ENCODE peak calls at places on chromosome 13, in seven cellular contexts. Y, F, G, R, Z, P and Q are unnamed samples. For H3K4me1 and H3K36me3, the result is how much of the 10 kb centered on the place peaks cover.

GRCh38 chr13:24614306-24615080 is 65.7 kb upstream of the ATP12A start:
- DNase-seq in Y (no peak), F (no peak), G (no peak), R (no peak), Z (no peak), P (no peak), Q (no peak)

GRCh38 chr13:48072304-48072703 is 22.6 kb downstream of the MED4 start:
- DNase-seq in Y (no peak), F (no peak), G (no peak), R (no peak), Z (no peak), P (no peak), Q (no peak)

GRCh38 chr13:103663996-103664395 is 597.8 kb upstream of the SLC10A2 start:
- DNase-seq in Y (no peak), F (no peak), G (no peak), R (no peak), Z (no peak), P (no peak), Q (peak)

GRCh38 chr13:112740502-112741131 is 50.8 kb downstream of the ATP11A start:
- DNase-seq in Y (peak), F (no peak), G (no peak), R (no peak), Z (peak), P (peak), Q (no peak)

GRCh38 chr13:80783926-80784325 is 443.0 kb upstream of the SPRY2 start:
- DNase-seq in Y (no peak), F (no peak), G (no peak), R (no peak), Z (peak), P (no peak), Q (no peak)

GRCh38 chr13:63163903-63164302 is 1748.3 kb upstream of the PCDH20 start:
- DNase-seq in Y (no peak), F (no peak), G (no peak), R (no peak), Z (no peak), P (no peak), Q (no peak)

GRCh38 chr13:80342541-80343371 is 1.8 kb upstream of the SPRY2 start:
- DNase-seq in Y (peak), F (peak), G (peak), R (no peak), Z (peak), P (peak), Q (peak)

GRCh38 chr13:76937416-76937815 is 10.9 kb upstream of the ACOD1 start:
- DNase-seq in Y (no peak), F (no peak), G (no peak), R (no peak), Z (peak), P (no peak), Q (peak)

GRCh38 chr13:86906458-86906857 is 764.7 kb upstream of the SLITRK5 start:
- DNase-seq in Y (no peak), F (no peak), G (no peak), R (no peak), Z (peak), P (no peak), Q (no peak)

GRCh38 chr13:74867460-74867859 is 614.5 kb downstream of the TBC1D4 start:
- DNase-seq in Y (no peak), F (no peak), G (no peak), R (no peak), Z (peak), P (no peak), Q (peak)

GRCh38 chr13:108618233-108618632 is 11.2 kb upstream of the MYO16 start:
- DNase-seq in Y (no peak), F (no peak), G (no peak), R (no peak), Z (no peak), P (no peak), Q (no peak)

GRCh38 chr13:46179576-46180368 is 2.2 kb downstream of the LCP1 start:
- DNase-seq in Y (peak), F (peak), G (no peak), R (peak), Z (no peak), P (peak), Q (no peak)

GRCh38 chr13:108368240-108368898 is 98.9 kb downstream of the TNFSF13B start:
- DNase-seq in Y (no peak), F (no peak), G (no peak), R (no peak), Z (no peak), P (no peak), Q (no peak)

GRCh38 chr13:46211116-46211515 is 612 bp upstream of the LRRC63 start:
- DNase-seq in Y (no peak), F (peak), G (no peak), R (no peak), Z (no peak), P (no peak), Q (peak)

GRCh38 chr13:76709851-76710250 is 176.4 kb downstream of the KCTD12 start:
- DNase-seq in Y (no peak), F (no peak), G (no peak), R (no peak), Z (peak), P (no peak), Q (no peak)

GRCh38 chr13:28322256-28322895 is 172.6 kb downstream of the FLT1 start:
- DNase-seq in Y (no peak), F (no peak), G (no peak), R (no peak), Z (peak), P (no peak), Q (peak)

GRCh38 chr13:29196409-29197074 is 376.4 kb downstream of the MTUS2 start:
- DNase-seq in Y (no peak), F (no peak), G (no peak), R (no peak), Z (no peak), P (no peak), Q (no peak)

GRCh38 chr13:109163052-109163413 is 533.6 kb downstream of the MYO16 start:
- DNase-seq in Y (no peak), F (no peak), G (no peak), R (no peak), Z (no peak), P (no peak), Q (no peak)

GRCh38 chr13:112729408-112729807 is 39.6 kb downstream of the ATP11A start:
- DNase-seq in Y (peak), F (no peak), G (no peak), R (no peak), Z (no peak), P (no peak), Q (no peak)

GRCh38 chr13:60642552-60642951 is 245.5 kb downstream of the TDRD3 start:
- DNase-seq in Y (no peak), F (no peak), G (no peak), R (no peak), Z (no peak), P (no peak), Q (peak)

GRCh38 chr13:29575098-29575497 is 20.4 kb downstream of the SLC7A1 start:
- DNase-seq in Y (no peak), F (no peak), G (no peak), R (no peak), Z (no peak), P (no peak), Q (no peak)

GRCh38 chr13:38630780-38631179 is 56.1 kb upstream of the FREM2 start:
- DNase-seq in Y (no peak), F (no peak), G (no peak), R (no peak), Z (peak), P (no peak), Q (no peak)

GRCh38 chr13:72186730-72187422 is 319.9 kb upstream of the DACH1 start:
- DNase-seq in Y (no peak), F (no peak), G (no peak), R (no peak), Z (no peak), P (peak), Q (peak)

GRCh38 chr13:65063753-65064152 is 2166.4 kb downstream of the PCDH9 start:
- DNase-seq in Y (no peak), F (no peak), G (no peak), R (no peak), Z (peak), P (no peak), Q (peak)

GRCh38 chr13:110774051-110774450 is 60.6 kb downstream of the ING1 start:
- DNase-seq in Y (no peak), F (no peak), G (no peak), R (no peak), Z (no peak), P (no peak), Q (no peak)

GRCh38 chr13:63680704-63681103 is 2265.1 kb upstream of the PCDH20 start:
- DNase-seq in Y (no peak), F (no peak), G (no peak), R (no peak), Z (no peak), P (no peak), Q (no peak)

GRCh38 chr13:109000207-109000606 is 370.8 kb downstream of the MYO16 start:
- DNase-seq in Y (no peak), F (no peak), G (no peak), R (no peak), Z (no peak), P (no peak), Q (no peak)

GRCh38 chr13:81540777-81541176 is 1199.9 kb upstream of the SPRY2 start:
- DNase-seq in Y (no peak), F (no peak), G (no peak), R (no peak), Z (no peak), P (no peak), Q (peak)

GRCh38 chr13:32430018-32430747 is 2.3 kb upstream of the N4BP2L1 start:
- DNase-seq in Y (no peak), F (no peak), G (no peak), R (no peak), Z (no peak), P (no peak), Q (no peak)

GRCh38 chr13:97241761-97242160 is 19.6 kb downstream of the MBNL2 start:
- DNase-seq in Y (no peak), F (no peak), G (no peak), R (no peak), Z (no peak), P (no peak), Q (no peak)
- H3K4me1 ChIP-seq in Y (half or more), F (under half), G (under half), R (half or more), Z (under half), P (half or more), Q (under half)

DNA sequence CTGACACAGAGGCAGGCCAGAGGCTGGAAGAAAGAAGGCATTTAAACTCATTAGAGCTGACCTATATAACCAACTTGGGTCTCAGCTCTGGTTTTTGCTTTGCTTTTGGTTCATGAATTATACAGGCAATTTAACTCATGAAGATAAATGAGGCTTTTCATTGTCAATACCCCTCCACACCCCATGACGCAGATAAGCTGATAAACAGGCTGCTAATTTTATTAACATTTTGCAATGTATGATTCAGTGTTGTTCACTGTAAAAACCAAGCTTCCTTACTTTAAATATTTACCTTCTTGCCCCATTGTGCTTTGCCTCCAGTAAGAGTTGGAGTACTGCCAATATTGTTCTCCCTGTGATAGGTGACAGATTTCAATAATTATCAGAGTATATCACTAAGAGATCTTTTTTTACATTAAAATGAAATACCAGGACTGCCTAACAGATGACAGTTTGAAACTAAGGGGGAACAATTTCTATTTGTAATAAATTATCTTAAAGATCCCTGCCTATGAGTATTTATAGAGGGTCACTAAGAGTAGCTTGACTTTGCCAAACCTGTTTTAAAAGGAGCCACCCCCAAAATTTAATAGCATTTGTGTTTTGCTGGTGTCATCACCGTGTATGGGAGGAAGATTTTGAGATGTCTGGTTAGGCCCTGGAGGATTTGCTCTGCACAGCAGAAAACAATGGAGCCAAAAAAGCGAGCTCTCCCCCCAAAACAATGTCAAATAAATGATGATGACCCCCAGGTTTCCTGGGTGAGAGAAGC is 472.7 kb upstream of the NBEA start:
- DNase-seq in Y (no peak), F (no peak), G (no peak), R (no peak), Z (peak), P (no peak), Q (peak)
- H3K36me3 ChIP-seq in Y (under half), F (under half), G (under half), R (under half), Z (under half), P (under half), Q (under half)

GRCh38 chr13:106524108-106524507 is 11.4 kb downstream of the EFNB2 start:
- DNase-seq in Y (no peak), F (no peak), G (no peak), R (no peak), Z (no peak), P (no peak), Q (no peak)

GRCh38 chr13:106525865-106526264 is 9.6 kb downstream of the EFNB2 start:
- DNase-seq in Y (no peak), F (no peak), G (no peak), R (no peak), Z (no peak), P (no peak), Q (no peak)

GRCh38 chr13:106522898-106523525 is 12.4 kb downstream of the EFNB2 start:
- DNase-seq in Y (no peak), F (no peak), G (no peak), R (no peak), Z (no peak), P (peak), Q (peak)

GRCh38 chr13:106522112-106522511 is 13.3 kb downstream of the EFNB2 start:
- DNase-seq in Y (no peak), F (no peak), G (no peak), R (no peak), Z (no peak), P (no peak), Q (no peak)

DNA sequence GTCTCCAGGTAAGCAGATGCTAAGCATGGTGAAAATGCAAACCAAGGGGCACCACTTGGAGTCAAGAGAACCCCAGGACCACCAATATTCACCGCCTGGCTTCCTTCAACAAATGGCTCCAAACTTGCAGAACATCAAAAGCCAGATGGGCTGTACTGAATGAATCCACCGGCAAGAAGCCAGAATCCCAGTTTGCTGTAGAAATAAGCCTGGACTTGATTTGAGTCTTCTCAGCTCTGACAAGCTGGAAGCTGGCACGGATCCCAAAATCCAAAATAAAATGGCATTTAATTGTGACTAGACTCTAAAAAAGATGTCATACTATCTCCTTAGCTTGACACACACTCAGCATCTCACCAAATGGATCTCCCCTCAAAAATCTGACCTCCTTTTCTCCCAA is 11.9 kb downstream of the EFNB2 start:
- DNase-seq in Y (no peak), F (no peak), G (no peak), R (no peak), Z (no peak), P (no peak), Q (no peak)
- H3K4me1 ChIP-seq in Y (under half), F (under half), G (under half), R (half or more), Z (under half), P (under half), Q (under half)

DNA sequence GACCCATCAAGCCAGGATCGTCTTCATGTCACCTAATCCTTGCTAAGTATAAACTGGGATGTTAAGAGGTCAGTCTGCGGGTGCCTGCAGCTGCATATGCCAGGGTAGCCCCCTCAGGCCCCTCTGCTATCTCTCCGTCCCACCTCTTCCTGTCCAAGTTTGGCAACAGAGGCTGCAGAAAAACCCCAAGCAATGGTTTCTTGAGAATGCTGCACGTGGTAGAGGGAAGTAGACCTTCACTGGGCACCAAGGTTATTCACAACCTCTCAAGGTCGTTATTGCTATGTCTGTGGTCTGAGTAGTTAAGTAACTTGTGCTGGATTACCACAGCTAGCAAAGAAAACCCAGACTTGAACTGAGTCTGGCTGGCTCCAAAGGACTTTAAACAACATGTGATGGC is 77.9 kb upstream of the XPO4 start:
- DNase-seq in Y (no peak), F (no peak), G (no peak), R (no peak), Z (no peak), P (no peak), Q (no peak)
- H3K36me3 ChIP-seq in Y (under half), F (under half), G (under half), R (under half), Z (half or more), P (under half), Q (under half)

GRCh38 chr13:66341978-66342377 is 888.2 kb downstream of the PCDH9 start:
- DNase-seq in Y (no peak), F (no peak), G (no peak), R (no peak), Z (no peak), P (no peak), Q (no peak)
- H3K4me1 ChIP-seq in Y (under half), F (under half), G (under half), R (under half), Z (under half), P (under half), Q (under half)

DNA sequence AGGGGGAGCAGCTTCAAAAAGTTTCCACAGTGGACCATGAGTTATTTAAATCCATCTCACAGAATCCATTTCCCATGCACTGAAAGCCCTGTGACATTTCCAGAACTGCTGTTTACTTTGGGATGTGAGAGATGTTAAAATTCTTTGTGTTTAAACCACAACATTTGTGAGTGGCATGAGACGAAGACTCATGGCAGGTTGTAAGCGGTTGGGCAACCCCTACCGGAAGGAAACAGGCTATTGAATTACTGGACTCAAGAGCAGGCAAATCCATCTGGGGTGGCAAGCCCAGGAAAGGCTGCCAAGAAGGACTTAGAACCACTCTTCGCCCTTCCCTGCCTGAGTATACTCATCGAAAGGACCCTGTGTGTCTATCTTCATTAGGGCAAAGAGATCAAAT is 22.3 kb upstream of the CLDN10 start:
- DNase-seq in Y (no peak), F (no peak), G (no peak), R (no peak), Z (peak), P (no peak), Q (peak)
- H3K36me3 ChIP-seq in Y (under half), F (under half), G (under half), R (under half), Z (under half), P (under half), Q (under half)

GRCh38 chr13:114067886-114068722 is 64.3 kb downstream of the RASA3 start:
- DNase-seq in Y (no peak), F (peak), G (no peak), R (no peak), Z (no peak), P (peak), Q (no peak)
- H3K4me1 ChIP-seq in Y (under half), F (half or more), G (under half), R (half or more), Z (half or more), P (half or more), Q (under half)

DNA sequence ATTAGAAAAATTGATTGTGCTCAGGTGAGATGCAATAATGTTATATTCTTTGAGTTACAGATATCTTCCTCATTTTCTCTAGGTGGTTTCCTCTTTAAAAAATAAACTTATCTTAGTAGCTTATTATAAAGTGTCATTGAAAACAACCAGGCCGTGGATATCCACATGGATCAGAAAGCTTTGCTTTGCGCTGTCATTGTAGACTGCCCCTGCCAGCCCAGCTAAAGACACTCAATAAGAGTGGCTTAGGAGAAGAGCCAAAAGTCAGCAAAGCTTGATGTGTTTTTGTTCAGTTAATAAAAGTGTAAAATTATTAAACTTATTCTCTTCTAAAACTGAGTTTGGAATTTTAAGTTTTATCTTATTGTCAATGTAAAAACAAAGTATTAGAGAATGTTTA is 34.4 kb downstream of the TPP2 start:
- DNase-seq in Y (no peak), F (no peak), G (no peak), R (no peak), Z (no peak), P (no peak), Q (no peak)
- H3K36me3 ChIP-seq in Y (under half), F (half or more), G (under half), R (half or more), Z (under half), P (half or more), Q (under half)

GRCh38 chr13:42270857-42271215 is 1.1 kb upstream of the AKAP11 start:
- DNase-seq in Y (no peak), F (no peak), G (no peak), R (no peak), Z (no peak), P (no peak), Q (no peak)

GRCh38 chr13:42270160-42270856 is 1.6 kb upstream of the AKAP11 start:
- DNase-seq in Y (no peak), F (no peak), G (no peak), R (no peak), Z (no peak), P (no peak), Q (no peak)

GRCh38 chr13:42272776-42273175 is 824 bp downstream of the AKAP11 start:
- DNase-seq in Y (no peak), F (no peak), G (no peak), R (no peak), Z (no peak), P (no peak), Q (no peak)

GRCh38 chr13:42271337-42272114 is 426 bp upstream of the AKAP11 start:
- DNase-seq in Y (peak), F (peak), G (peak), R (peak), Z (peak), P (peak), Q (peak)

GRCh38 chr13:42272115-42272756 is at the start of gene AKAP11:
- DNase-seq in Y (peak), F (peak), G (peak), R (no peak), Z (peak), P (peak), Q (peak)
- H3K4me1 ChIP-seq in Y (under half), F (under half), G (under half), R (under half), Z (under half), P (under half), Q (under half)